ENCODE peak calls at places on chromosomes 6 and 20, in four cellular contexts. T, N, Y and X are unnamed samples.

GRCh38 chr6:11062715-11063114 is 18.6 kb upstream of the ELOVL2 start:
- DNase-seq in T (no peak), N (no peak), Y (no peak), X (no peak)

GRCh38 chr6:6734463-6735455 is 146.2 kb downstream of the LY86 start:
- DNase-seq in T (no peak), N (no peak), Y (no peak), X (no peak)

GRCh38 chr6:106974999-106975698 is 620 bp upstream of the CD24 start:
- DNase-seq in T (peak; percentile 7), N (no peak), Y (peak; percentile 75), X (no peak)

GRCh38 chr20:12511499-12511898 is 497.3 kb upstream of the SPTLC3 start:
- DNase-seq in T (no peak), N (no peak), Y (no peak), X (no peak)

GRCh38 chr6:14711704-14712397 is 534.0 kb upstream of the JARID2 start:
- DNase-seq in T (no peak), N (no peak), Y (no peak), X (no peak)

GRCh38 chr6:90319979-90320667 is 23.5 kb upstream of the BACH2 start:
- DNase-seq in T (no peak), N (no peak), Y (no peak), X (no peak)

GRCh38 chr6:551829-552350 is 105.0 kb downstream of the HUS1B start:
- DNase-seq in T (no peak), N (no peak), Y (no peak), X (no peak)

GRCh38 chr20:3082306-3082951 is 2.1 kb downstream of the AVP start:
- DNase-seq in T (no peak), N (no peak), Y (no peak), X (no peak)

GRCh38 chr6:162377735-162378134 is 349.8 kb downstream of the PRKN start:
- DNase-seq in T (no peak), N (peak; percentile 21), Y (no peak), X (no peak)

GRCh38 chr20:62066339-62066982 is 780 bp upstream of the TAF4 start:
- DNase-seq in T (peak; percentile 34), N (peak; percentile 36), Y (peak; percentile 57), X (peak; percentile 22)

GRCh38 chr6:25431642-25432307 is 152.6 kb downstream of the CARMIL1 start:
- DNase-seq in T (no peak), N (no peak), Y (no peak), X (no peak)

GRCh38 chr6:144931172-144932035 is 646.3 kb downstream of the UTRN start:
- DNase-seq in T (peak; percentile 8), N (peak; percentile 64), Y (peak; percentile 35), X (no peak)

GRCh38 chr6:154822947-154823558 is 89.8 kb downstream of the SCAF8 start:
- DNase-seq in T (no peak), N (no peak), Y (no peak), X (no peak)

GRCh38 chr6:41538556-41539182 is 7.5 kb upstream of the FOXP4 start:
- DNase-seq in T (no peak), N (peak; percentile 56), Y (no peak), X (no peak)

GRCh38 chr20:36197271-36197670 is 39.0 kb upstream of the AAR2 start:
- DNase-seq in T (no peak), N (no peak), Y (no peak), X (no peak)

GRCh38 chr20:54188132-54188835 is 14.5 kb upstream of the CYP24A1 start:
- DNase-seq in T (no peak), N (no peak), Y (no peak), X (no peak)

GRCh38 chr6:38322123-38322522 is 317.6 kb downstream of the BTBD9 start:
- DNase-seq in T (no peak), N (no peak), Y (no peak), X (no peak)

GRCh38 chr6:31125162-31125561 is 4.9 kb upstream of the CDSN start:
- DNase-seq in T (peak; percentile 66), N (peak; percentile 39), Y (peak; percentile 63), X (no peak)

GRCh38 chr6:166707045-166707444 is 80.0 kb upstream of the RPS6KA2 start:
- DNase-seq in T (no peak), N (peak; percentile 58), Y (peak; percentile 68), X (no peak)
- TF ChIP-seq CTCF in T (peak; percentile 66), N (peak; percentile 69), Y (no peak), X (no peak)

DNA sequence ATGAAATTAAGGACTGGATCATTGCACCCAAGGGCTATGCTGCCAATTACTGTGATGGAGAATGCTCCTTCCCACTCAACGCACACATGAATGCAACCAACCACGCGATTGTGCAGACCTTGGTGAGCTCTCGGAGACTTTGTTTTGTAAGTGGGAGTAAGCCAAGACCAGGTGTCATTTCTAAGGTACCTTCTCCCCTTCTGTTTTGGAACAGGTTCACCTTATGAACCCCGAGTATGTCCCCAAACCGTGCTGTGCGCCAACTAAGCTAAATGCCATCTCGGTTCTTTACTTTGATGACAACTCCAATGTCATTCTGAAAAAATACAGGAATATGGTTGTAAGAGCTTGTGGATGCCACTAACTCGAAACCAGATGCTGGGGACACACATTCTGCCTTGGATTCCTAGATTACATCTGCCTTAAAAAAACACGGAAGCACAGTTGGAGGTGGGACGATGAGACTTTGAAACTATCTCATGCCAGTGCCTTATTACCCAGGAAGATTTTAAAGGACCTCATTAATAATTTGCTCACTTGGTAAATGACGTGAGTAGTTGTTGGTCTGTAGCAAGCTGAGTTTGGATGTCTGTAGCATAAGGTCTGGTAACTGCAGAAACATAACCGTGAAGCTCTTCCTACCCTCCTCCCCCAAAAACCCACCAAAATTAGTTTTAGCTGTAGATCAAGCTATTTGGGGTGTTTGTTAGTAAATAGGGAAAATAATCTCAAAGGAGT is 30.4 kb downstream of the TXNDC5 start:
- DNase-seq in T (no peak), N (no peak), Y (no peak), X (no peak)
- TF ChIP-seq CTCF in T (no peak), N (no peak), Y (no peak), X (no peak)

GRCh38 chr20:34985439-34986310 is 30.0 kb downstream of the MYH7B start:
- DNase-seq in T (no peak), N (no peak), Y (no peak), X (no peak)
- TF ChIP-seq CTCF in T (no peak), N (no peak), Y (no peak), X (no peak)

GRCh38 chr6:80528115-80528514 is 421.6 kb downstream of the BCKDHB start:
- DNase-seq in T (no peak), N (peak; percentile 51), Y (no peak), X (no peak)
- TF ChIP-seq CTCF in T (no peak), N (peak; percentile 25), Y (no peak), X (no peak)

GRCh38 chr20:50933589-50933988 is 2.4 kb upstream of the ADNP start:
- DNase-seq in T (no peak), N (no peak), Y (no peak), X (no peak)
- TF ChIP-seq CTCF in T (no peak), N (no peak), Y (no peak), X (no peak)

GRCh38 chr6:34066772-34067770 is 78.8 kb downstream of the GRM4 start:
- DNase-seq in T (no peak), N (no peak), Y (no peak), X (no peak)
- TF ChIP-seq CTCF in T (no peak), N (no peak), Y (no peak), X (no peak)

DNA sequence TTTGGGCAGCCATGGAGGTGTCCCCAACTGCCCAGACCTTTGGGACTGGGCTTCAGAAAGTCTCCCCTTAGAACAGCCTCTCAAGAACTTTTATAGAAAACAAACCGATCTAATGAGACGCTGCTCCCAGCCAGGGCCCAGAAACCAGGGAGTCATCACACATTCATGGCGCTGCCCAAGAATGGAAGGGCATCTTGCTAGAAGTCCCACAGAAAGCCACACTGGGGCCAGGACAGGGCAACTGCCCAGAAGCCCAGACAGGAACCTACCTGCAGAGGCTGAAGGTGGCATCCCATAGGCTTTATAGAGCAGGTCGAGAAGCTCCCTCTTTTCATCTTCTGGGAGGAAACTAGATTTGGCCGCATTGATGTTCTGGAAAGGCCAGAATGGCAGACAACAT is 31.5 kb downstream of the ADA start:
- DNase-seq in T (no peak), N (no peak), Y (no peak), X (no peak)
- TF ChIP-seq CTCF in T (no peak), N (no peak), Y (no peak), X (no peak)

GRCh38 chr6:68978411-68978810 is 343.3 kb downstream of the ADGRB3 start:
- DNase-seq in T (no peak), N (no peak), Y (no peak), X (no peak)

GRCh38 chr6:68976260-68976659 is 341.2 kb downstream of the ADGRB3 start:
- DNase-seq in T (no peak), N (no peak), Y (no peak), X (no peak)

GRCh38 chr6:68975064-68975463 is 340.0 kb downstream of the ADGRB3 start:
- DNase-seq in T (peak; percentile 27), N (peak; percentile 30), Y (no peak), X (no peak)
- TF ChIP-seq CTCF in T (peak; percentile 63), N (peak; percentile 47), Y (no peak), X (no peak)

DNA sequence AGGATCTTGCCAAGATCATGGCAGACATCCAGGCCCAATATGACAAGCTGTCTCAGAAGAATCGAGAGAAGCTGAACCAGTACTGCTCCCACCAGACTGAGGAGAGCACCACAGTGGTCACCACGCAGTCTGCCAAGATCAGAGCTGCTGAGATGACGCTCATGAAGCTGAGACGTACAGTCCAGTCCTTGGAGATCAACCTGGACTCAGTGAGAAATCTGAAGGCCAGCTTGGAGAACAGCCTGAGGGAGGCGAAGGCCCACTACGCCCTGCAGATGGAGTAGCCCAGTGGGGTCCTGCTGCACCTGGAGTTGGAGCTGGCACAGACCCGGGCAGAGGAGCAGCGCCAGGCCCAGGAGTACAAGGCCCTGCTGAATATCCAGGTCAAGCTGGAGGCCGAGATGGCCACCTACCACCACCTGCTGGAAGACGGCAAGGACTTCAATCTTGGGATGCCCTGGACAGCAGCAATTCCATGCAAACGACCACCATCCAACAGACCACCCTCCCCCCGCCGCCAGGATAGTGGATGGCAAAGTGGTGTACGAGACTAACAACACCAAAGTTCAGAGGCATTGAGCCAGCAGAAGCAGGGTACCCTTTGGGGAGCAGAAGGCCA is 44.7 kb upstream of the GRM4 start:
- DNase-seq in T (no peak), N (no peak), Y (no peak), X (no peak)
- TF ChIP-seq CTCF in T (no peak), N (peak; percentile 13), Y (no peak), X (no peak)

GRCh38 chr20:31788578-31788977 is 30.6 kb upstream of the MYLK2 start:
- DNase-seq in T (no peak), N (peak; percentile 13), Y (no peak), X (no peak)
- TF ChIP-seq CTCF in T (peak; percentile 30), N (no peak), Y (no peak), X (no peak)